ENCODE peak calls at places on chromosomes 4 and X, in four cellular contexts. S is neural progenitor cell, T is neuronal stem cell, J is PC-3. N is an unnamed sample.
A peak's percentile ranks its signal among the peaks of the same experiment; 100 is the strongest.

GRCh38 chr4:126202226-126202625 is 887.5 kb downstream of the FAT4 start:
- DNase-seq in S (no peak), J (no peak), T (no peak), N (no peak)

GRCh38 chrX:19839770-19840254 is 47.6 kb downstream of the SH3KBP1 start:
- DNase-seq in T (no peak), S (no peak), J (peak; percentile 72), N (no peak)

GRCh38 chrX:116490091-116490490 is 27.3 kb upstream of the CT83 start:
- DNase-seq in S (no peak), J (peak; percentile 32), T (no peak), N (no peak)

GRCh38 chr4:26028793-26029511 is 114.9 kb downstream of the SMIM20 start:
- DNase-seq in J (no peak), T (peak; percentile 58), S (peak; percentile 91), N (peak; percentile 90)

GRCh38 chrX:79325263-79325958 is 41.7 kb downstream of the ITM2A start:
- DNase-seq in S (peak; percentile 14), T (no peak), J (peak; percentile 5), N (no peak)

GRCh38 chr4:14338206-14338605 is 664.1 kb upstream of the CPEB2 start:
- DNase-seq in T (no peak), S (no peak), J (no peak), N (no peak)

GRCh38 chrX:13287816-13288215 is 32.0 kb downstream of the ATXN3L start:
- DNase-seq in T (no peak), S (no peak), J (peak; percentile 5), N (no peak)

GRCh38 chr4:83889802-83890201 is 353.9 kb downstream of the GPAT3 start:
- DNase-seq in S (no peak), T (no peak), J (peak; percentile 73), N (no peak)

GRCh38 chrX:53715336-53715924 is 28.9 kb upstream of the HUWE1 start:
- DNase-seq in J (peak; percentile 51), T (no peak), S (no peak), N (no peak)

GRCh38 chrX:37383313-37383712 is 34.1 kb downstream of the PRRG1 start:
- DNase-seq in T (no peak), J (no peak), S (no peak), N (no peak)

GRCh38 chrX:9905288-9905687 is 61.9 kb upstream of the CLDN34 start:
- DNase-seq in T (no peak), S (no peak), J (no peak), N (no peak)

GRCh38 chrX:153526801-153527599 is 9.6 kb downstream of the ATP2B3 start:
- DNase-seq in T (no peak), S (no peak), J (no peak), N (no peak)

GRCh38 chr4:95085118-95085833 is 327.5 kb downstream of the BMPR1B start:
- DNase-seq in T (no peak), J (peak; percentile 81), S (no peak), N (no peak)

GRCh38 chrX:40887476-40887875 is 152.1 kb upstream of the MED14 start:
- DNase-seq in T (no peak), J (peak; percentile 34), S (no peak), N (no peak)

GRCh38 chr4:90127223-90127705 is at the start of gene CCSER1:
- DNase-seq in S (peak; percentile 71), J (peak; percentile 78), T (peak; percentile 43), N (peak; percentile 91)

GRCh38 chrX:131853440-131853839 is 169.7 kb upstream of the STK26 start:
- DNase-seq in S (no peak), J (no peak), T (no peak), N (no peak)

GRCh38 chr4:38161208-38162113 is 201.3 kb downstream of the PTTG2 start:
- DNase-seq in S (no peak), J (no peak), T (no peak), N (no peak)

GRCh38 chrX:23369037-23369436 is 34.4 kb downstream of the PTCHD1 start:
- DNase-seq in J (no peak), T (no peak), S (no peak), N (no peak)

GRCh38 chrX:150692837-150693781 is at the start of gene MTMR1:
- DNase-seq in T (no peak), S (peak; percentile 68), J (peak; percentile 30), N (peak; percentile 65)

GRCh38 chr4:173167793-173168395 is 717 bp upstream of the GALNT7 start:
- DNase-seq in J (peak; percentile 48), S (peak; percentile 67), T (no peak), N (peak; percentile 60)

GRCh38 chr4:6088950-6089349 is 70.7 kb upstream of the C4orf50 start:
- DNase-seq in S (no peak), J (no peak), T (no peak), N (no peak)

GRCh38 chrX:281166-281999 is at the start of gene PLCXD1:
- DNase-seq in J (no peak), S (peak; percentile 92), T (peak; percentile 73), N (peak; percentile 89)

GRCh38 chr4:36235306-36235705 is 9.0 kb downstream of the ARAP2 start:
- DNase-seq in J (peak; percentile 66), T (no peak), S (no peak), N (peak; percentile 62)

DNA sequence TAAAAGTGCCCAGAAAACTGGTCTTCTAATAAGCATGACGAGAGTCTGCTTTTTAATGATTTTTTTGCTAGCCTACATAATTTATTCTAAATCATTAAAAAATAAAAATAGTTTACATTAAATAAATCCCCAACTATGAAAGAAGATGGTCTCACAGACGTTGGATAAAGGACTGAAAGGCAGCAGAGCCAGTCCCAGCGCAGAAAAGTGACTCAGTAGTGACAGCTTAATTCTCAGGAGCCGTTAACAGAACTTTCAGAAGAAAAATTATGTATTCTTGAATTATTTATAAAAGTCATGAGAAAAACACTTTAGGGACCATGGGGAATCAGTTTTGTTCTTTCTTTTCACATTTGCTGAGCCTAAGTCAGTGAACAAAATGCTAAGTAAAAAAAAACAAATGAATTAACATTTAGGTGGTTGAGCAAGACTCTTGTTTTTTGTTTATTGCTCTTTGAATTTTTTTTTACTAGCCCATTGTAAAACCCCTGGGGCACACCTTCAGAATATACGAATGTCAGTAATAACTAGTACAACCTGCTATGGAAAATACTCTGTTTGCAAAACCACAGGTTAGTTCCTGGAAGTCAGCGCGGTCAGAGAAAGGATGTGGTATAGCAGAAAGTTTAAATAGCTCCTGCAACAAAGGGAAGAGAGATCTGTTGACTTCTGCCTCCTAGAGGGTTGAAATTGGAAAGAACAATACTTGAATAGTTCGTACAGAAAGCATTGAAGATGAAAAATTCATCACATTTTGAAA is 50.4 kb upstream of the CCDC160 start:
- DNase-seq in J (peak; percentile 60), S (peak; percentile 16), T (no peak), N (no peak)
- H2AFZ ChIP-seq in J (no peak overlapping the region), S (no peak overlapping the region), T (peak overlapping the region; percentile 12), N (no peak overlapping the region)

DNA sequence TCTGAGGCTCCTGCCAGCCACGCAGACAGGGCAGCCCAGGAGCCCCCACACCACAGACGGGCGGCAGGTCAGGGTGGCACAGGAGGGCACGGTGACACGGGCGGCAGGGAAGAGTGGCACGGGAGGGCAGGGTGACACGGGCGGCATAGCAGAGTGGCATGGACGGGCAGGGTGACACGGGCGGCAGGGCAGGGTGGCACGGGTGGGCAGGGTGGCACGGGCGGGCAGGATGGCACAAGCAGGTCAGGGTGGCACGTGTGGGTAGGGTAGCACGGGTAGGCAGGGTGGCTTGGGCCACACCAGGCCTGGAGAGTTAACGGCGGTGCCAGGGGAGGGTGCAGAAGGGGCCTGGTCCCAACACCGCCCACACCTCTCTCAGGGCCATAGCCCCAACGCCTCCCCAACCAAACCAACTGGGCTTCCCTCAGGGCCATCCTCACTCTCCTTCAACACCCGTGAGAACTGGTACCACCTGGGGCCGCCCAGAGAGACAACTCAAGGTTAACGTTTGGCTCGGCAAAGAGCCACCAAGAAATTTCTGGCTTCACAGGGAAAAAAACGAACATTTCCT is 3.4 kb downstream of the CTBP1 start:
- DNase-seq in T (no peak), J (no peak), S (no peak), N (peak; percentile 5)
- H3K36me3 ChIP-seq in T (peaks cover 53% of the 10 kb centered on the region), J (no peaks in the 10 kb centered on the region), S (no peaks in the 10 kb centered on the region), N (no peaks in the 10 kb centered on the region)

GRCh38 chr4:119116925-119117900 is 18.4 kb upstream of the MYOZ2 start:
- DNase-seq in S (no peak), T (no peak), J (no peak), N (no peak)
- H3K4me2 ChIP-seq in S (no peak overlapping the region), T (no peak overlapping the region), J (no peak overlapping the region), N (peak overlapping the region; percentile 36)

GRCh38 chrX:97168646-97169045 is 284.9 kb downstream of the RPA4 start:
- DNase-seq in J (no peak), S (no peak), T (no peak), N (no peak)
- H2AFZ ChIP-seq in J (no peak overlapping the region), S (no peak overlapping the region), T (peak overlapping the region; percentile 46), N (no peak overlapping the region)

DNA sequence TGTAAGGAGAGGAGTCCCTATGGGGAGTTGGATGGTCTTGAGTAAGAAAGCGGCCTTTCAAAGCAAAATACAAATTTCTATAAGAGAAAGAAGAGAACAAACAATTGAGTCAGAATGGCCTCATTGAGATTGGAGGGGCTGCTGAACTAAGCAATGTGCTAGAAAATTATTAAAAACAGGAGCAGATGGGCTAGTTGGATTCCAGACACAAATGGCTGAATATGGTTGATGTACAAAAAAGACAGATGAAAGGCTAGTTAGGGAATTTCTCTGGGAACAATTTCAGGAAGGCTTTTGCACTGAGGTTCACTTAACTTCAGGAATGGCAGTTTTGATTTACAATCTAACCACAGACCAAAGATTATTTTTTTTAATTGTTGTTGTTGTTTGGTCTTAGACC is 1806.8 kb upstream of the TENM3 start:
- DNase-seq in J (no peak), T (no peak), S (no peak), N (no peak)
- H3K36me3 ChIP-seq in J (no peaks in the 10 kb centered on the region), T (no peaks in the 10 kb centered on the region), S (no peaks in the 10 kb centered on the region), N (no peaks in the 10 kb centered on the region)

GRCh38 chr4:75634281-75634680 is 4.0 kb upstream of the CDKL2 start:
- DNase-seq in J (peak; percentile 49), S (no peak), T (no peak), N (no peak)

GRCh38 chr4:75637176-75637575 is 6.8 kb upstream of the CDKL2 start:
- DNase-seq in J (no peak), T (no peak), S (no peak), N (no peak)

GRCh38 chr4:75639124-75639695 is 8.9 kb upstream of the CDKL2 start:
- DNase-seq in J (no peak), S (no peak), T (no peak), N (no peak)

GRCh38 chr4:75634951-75635350 is 4.6 kb upstream of the CDKL2 start:
- DNase-seq in S (no peak), T (no peak), J (no peak), N (no peak)

GRCh38 chr4:75637827-75638226 is 7.5 kb upstream of the CDKL2 start:
- DNase-seq in T (no peak), J (no peak), S (no peak), N (no peak)
- H3K4me2 ChIP-seq in T (no peak overlapping the region), J (no peak overlapping the region), S (no peak overlapping the region), N (no peak overlapping the region)

GRCh38 chrX:136318895-136319597 is 18.3 kb downstream of the ADGRG4 start:
- DNase-seq in J (no peak), S (no peak), T (no peak), N (no peak)
- H2AFZ ChIP-seq in J (no peak overlapping the region), S (no peak overlapping the region), T (no peak overlapping the region), N (no peak overlapping the region)

GRCh38 chr4:185318679-185319078 is 77.0 kb downstream of the LRP2BP start:
- DNase-seq in T (no peak), J (peak; percentile 32), S (peak; percentile 66), N (peak; percentile 34)
- H3K36me3 ChIP-seq in T (peaks cover 24% of the 10 kb centered on the region), J (no peaks in the 10 kb centered on the region), S (peaks cover 27% of the 10 kb centered on the region), N (no peaks in the 10 kb centered on the region)